ENCODE peak calls at places on chromosome 20, in six cellular contexts. One of them, this sample, is unnamed.

GRCh38 chr20:8389381-8390368 is 257.6 kb downstream of the PLCB1 start:
- DNase-seq in SK-N-SH: peak
- DNase-seq in PC-3: peak
- DNase-seq in neural progenitor cell: peak
- DNase-seq in HCT116: peak
- DNase-seq in MM.1S: peak
- DNase-seq in this sample: peak

GRCh38 chr20:47356220-47356525 is 326 bp downstream of the ZMYND8 start:
- DNase-seq in SK-N-SH: no peak
- DNase-seq in PC-3: no peak
- DNase-seq in neural progenitor cell: no peak
- DNase-seq in HCT116: no peak
- DNase-seq in MM.1S: no peak
- DNase-seq in this sample: no peak

GRCh38 chr20:32519367-32519730 is 65.8 kb downstream of the NOL4L start:
- DNase-seq in SK-N-SH: no peak
- DNase-seq in PC-3: no peak
- DNase-seq in neural progenitor cell: no peak
- DNase-seq in HCT116: no peak
- DNase-seq in MM.1S: no peak
- DNase-seq in this sample: no peak

GRCh38 chr20:55173601-55174000 is 698.2 kb downstream of the DOK5 start:
- DNase-seq in SK-N-SH: no peak
- DNase-seq in PC-3: no peak
- DNase-seq in neural progenitor cell: no peak
- DNase-seq in HCT116: no peak
- DNase-seq in MM.1S: no peak
- DNase-seq in this sample: no peak

GRCh38 chr20:11098888-11099287 is 425.1 kb upstream of the JAG1 start:
- DNase-seq in SK-N-SH: no peak
- DNase-seq in PC-3: peak
- DNase-seq in neural progenitor cell: peak
- DNase-seq in HCT116: peak
- DNase-seq in MM.1S: no peak
- DNase-seq in this sample: no peak

GRCh38 chr20:47204008-47204745 is 152.3 kb downstream of the ZMYND8 start:
- DNase-seq in SK-N-SH: no peak
- DNase-seq in PC-3: peak
- DNase-seq in neural progenitor cell: no peak
- DNase-seq in HCT116: peak
- DNase-seq in MM.1S: no peak
- DNase-seq in this sample: peak

GRCh38 chr20:51004305-51004727 is 18.6 kb downstream of the KCNG1 start:
- DNase-seq in SK-N-SH: no peak
- DNase-seq in PC-3: no peak
- DNase-seq in neural progenitor cell: no peak
- DNase-seq in HCT116: no peak
- DNase-seq in MM.1S: no peak
- DNase-seq in this sample: no peak

GRCh38 chr20:2631228-2631627 is 21.2 kb upstream of the NOP56 start:
- DNase-seq in SK-N-SH: no peak
- DNase-seq in PC-3: peak
- DNase-seq in neural progenitor cell: no peak
- DNase-seq in HCT116: no peak
- DNase-seq in MM.1S: no peak
- DNase-seq in this sample: peak

GRCh38 chr20:1941226-1941625 is 46.0 kb downstream of the SIRPA start:
- DNase-seq in SK-N-SH: no peak
- DNase-seq in PC-3: no peak
- DNase-seq in neural progenitor cell: no peak
- DNase-seq in HCT116: no peak
- DNase-seq in MM.1S: no peak
- DNase-seq in this sample: peak

DNA sequence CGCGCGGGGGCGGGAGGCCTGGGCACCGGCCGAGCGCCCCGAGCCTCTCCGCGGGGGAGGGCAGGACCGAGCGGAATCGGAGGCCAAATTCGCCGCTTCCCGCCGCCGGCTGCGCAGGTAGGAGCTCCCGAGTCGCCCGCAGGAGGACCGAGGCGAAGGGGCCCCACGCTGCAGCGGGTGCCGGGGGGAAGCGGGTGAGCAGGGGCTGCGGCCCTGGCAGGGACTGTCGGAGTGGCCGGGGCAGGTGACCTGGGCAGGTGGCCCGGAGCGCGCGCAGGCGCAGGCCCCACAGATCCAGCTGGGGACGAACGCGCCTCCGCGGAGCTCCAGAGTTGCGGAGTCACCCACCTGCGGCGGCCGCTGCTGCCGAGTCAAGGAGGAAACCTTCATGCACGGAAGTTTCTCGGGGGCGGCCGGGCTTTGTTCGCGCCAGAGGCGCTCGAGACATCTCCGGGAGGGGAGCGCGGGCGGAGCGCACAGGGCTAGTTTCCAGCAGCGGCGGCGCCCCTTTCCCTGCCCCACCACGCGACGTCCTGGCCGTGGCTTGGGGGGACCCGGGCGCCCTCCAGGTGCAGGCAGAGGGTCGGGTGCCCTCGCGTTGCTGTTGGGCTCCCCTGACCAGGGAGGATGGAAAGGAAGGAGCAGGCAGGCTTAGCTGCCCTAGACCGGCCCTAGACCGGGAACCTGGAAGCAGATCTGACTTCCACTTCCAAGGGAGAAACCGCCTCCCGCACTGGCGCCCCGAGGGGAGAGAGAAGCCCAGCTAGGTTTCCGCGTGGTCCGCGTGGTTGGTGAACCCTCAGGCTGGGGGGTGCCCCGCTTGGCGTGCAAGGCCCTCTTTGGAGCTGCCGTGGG is 590 bp downstream of the SLCO4A1 start:
- DNase-seq in SK-N-SH: peak
- DNase-seq in PC-3: peak
- DNase-seq in neural progenitor cell: peak
- DNase-seq in HCT116: no peak
- DNase-seq in MM.1S: peak
- DNase-seq in this sample: peak
- TF ChIP-seq EZH2phosphoT487 in SK-N-SH: no peak
- TF ChIP-seq EZH2phosphoT487 in PC-3: no peak
- TF ChIP-seq EZH2phosphoT487 in neural progenitor cell: peak
- TF ChIP-seq EZH2phosphoT487 in HCT116: no peak
- TF ChIP-seq EZH2phosphoT487 in MM.1S: no peak
- TF ChIP-seq EZH2phosphoT487 in this sample: no peak

DNA sequence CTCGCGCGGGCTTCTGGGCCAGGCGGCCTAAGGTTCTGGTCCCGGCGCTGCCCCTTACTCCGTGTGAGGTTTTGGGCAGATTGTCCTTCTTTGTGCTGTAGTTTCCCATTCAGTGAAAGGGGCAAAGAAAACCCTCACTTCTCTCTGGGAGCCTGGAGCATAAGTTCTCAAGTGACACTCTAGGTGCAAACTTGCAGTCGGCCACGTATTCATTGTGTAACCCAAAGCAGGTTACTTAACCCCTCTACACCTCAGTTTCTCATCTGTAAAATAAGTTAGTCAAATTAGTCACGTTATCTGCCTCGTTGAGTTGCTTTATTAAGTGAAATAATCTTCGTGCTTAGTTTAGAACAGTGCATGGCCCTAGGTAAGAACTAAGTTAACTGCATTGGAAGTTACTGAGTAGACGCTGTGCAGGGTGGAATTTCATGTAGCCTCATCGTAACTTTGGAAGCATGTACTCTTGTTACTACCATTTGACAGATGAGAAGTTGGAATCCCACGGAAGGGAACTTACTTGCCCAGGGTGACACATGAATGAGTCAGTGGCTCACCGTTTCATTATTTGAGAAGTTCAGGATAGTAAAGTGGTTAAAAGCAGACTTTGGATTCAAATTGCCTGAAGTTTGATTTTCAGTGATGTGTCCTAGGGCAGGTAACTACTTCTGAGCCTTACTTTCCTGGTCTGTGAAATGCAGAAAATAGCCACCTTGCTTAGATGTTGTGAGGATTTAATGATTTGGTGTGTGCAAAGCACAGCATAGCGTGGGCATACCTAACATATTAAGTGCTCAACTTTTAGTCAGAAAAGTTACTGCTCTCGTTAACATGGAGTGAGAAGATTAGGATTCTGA is 550 bp upstream of the MROH8 start:
- DNase-seq in SK-N-SH: no peak
- DNase-seq in PC-3: peak
- DNase-seq in neural progenitor cell: no peak
- DNase-seq in HCT116: no peak
- DNase-seq in MM.1S: no peak
- DNase-seq in this sample: peak
- H3K9ac ChIP-seq in SK-N-SH: peak
- H3K9ac ChIP-seq in PC-3: peak
- H3K9ac ChIP-seq in neural progenitor cell: peak
- H3K9ac ChIP-seq in HCT116: peak
- H3K9ac ChIP-seq in MM.1S: peak
- H3K9ac ChIP-seq in this sample: peak

GRCh38 chr20:36465109-36466080 is 75.9 kb upstream of the MYL9 start:
- DNase-seq in SK-N-SH: no peak
- DNase-seq in PC-3: peak
- DNase-seq in neural progenitor cell: peak
- DNase-seq in HCT116: peak
- DNase-seq in MM.1S: peak
- DNase-seq in this sample: peak
- H3K4me2 ChIP-seq in SK-N-SH: peak
- H3K4me2 ChIP-seq in PC-3: peak
- H3K4me2 ChIP-seq in neural progenitor cell: peak
- H3K4me2 ChIP-seq in HCT116: peak
- H3K4me2 ChIP-seq in MM.1S: peak
- H3K4me2 ChIP-seq in this sample: peak

DNA sequence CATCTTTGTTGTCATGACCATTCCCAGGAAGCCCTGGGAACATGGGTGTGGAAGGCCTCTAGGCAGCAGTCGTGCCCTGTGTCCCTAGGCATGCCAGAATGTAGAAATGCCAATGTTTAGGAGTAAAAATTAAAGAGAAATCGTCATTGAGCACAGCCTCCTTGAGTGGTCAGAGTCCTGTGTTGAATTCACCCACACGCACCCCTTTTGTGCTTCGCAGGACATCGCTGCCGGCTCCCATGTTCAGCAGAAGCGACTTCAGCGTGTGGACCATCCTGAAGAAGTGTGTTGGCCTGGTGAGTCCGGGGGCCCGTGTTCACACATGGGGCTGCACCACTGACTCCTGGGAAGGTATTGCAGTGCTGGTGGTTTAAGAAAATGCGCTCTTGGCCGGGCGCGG is 25.1 kb downstream of the OSBPL2 start:
- DNase-seq in SK-N-SH: no peak
- DNase-seq in PC-3: no peak
- DNase-seq in neural progenitor cell: no peak
- DNase-seq in HCT116: no peak
- DNase-seq in MM.1S: no peak
- DNase-seq in this sample: no peak
- TF ChIP-seq EZH2phosphoT487 in SK-N-SH: no peak
- TF ChIP-seq EZH2phosphoT487 in PC-3: no peak
- TF ChIP-seq EZH2phosphoT487 in neural progenitor cell: no peak
- TF ChIP-seq EZH2phosphoT487 in HCT116: no peak
- TF ChIP-seq EZH2phosphoT487 in MM.1S: no peak
- TF ChIP-seq EZH2phosphoT487 in this sample: no peak

GRCh38 chr20:56733967-56734366 is 104.9 kb downstream of the TFAP2C start:
- DNase-seq in SK-N-SH: no peak
- DNase-seq in PC-3: no peak
- DNase-seq in neural progenitor cell: no peak
- DNase-seq in HCT116: no peak
- DNase-seq in MM.1S: no peak
- DNase-seq in this sample: no peak

GRCh38 chr20:56736285-56736857 is 107.3 kb downstream of the TFAP2C start:
- DNase-seq in SK-N-SH: no peak
- DNase-seq in PC-3: no peak
- DNase-seq in neural progenitor cell: peak
- DNase-seq in HCT116: no peak
- DNase-seq in MM.1S: no peak
- DNase-seq in this sample: no peak

GRCh38 chr20:56731496-56731895 is 102.4 kb downstream of the TFAP2C start:
- DNase-seq in SK-N-SH: no peak
- DNase-seq in PC-3: no peak
- DNase-seq in neural progenitor cell: no peak
- DNase-seq in HCT116: no peak
- DNase-seq in MM.1S: no peak
- DNase-seq in this sample: no peak

GRCh38 chr20:56731041-56731440 is 101.9 kb downstream of the TFAP2C start:
- DNase-seq in SK-N-SH: no peak
- DNase-seq in PC-3: no peak
- DNase-seq in neural progenitor cell: no peak
- DNase-seq in HCT116: no peak
- DNase-seq in MM.1S: no peak
- DNase-seq in this sample: no peak

DNA sequence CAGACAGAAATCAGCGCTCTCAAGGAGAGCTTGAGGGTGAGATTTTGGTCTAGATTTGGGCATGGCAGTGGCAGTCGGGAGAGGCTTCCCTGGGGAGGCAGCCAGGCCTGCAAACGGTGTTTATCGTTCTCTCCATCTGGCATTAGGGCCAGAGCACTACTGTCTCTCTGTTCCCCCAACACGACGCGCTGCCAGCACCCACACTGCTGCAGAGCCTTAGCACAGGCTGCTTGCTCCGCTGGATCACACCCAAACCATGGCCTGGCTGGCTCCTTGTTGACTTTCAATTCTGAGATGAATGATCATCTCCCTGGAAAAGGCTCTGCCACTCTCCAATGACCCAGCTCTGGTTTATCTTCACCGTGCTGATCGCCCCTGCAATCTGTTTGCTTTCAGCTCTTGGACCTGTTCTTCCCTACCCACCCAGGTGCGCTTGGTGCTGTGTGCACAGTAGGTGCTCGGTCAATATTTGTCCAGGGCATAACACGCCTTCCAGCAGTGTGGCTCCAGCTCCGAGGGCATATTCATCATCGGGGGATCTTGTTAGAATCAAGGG is 106.1 kb downstream of the TFAP2C start:
- DNase-seq in SK-N-SH: no peak
- DNase-seq in PC-3: no peak
- DNase-seq in neural progenitor cell: no peak
- DNase-seq in HCT116: no peak
- DNase-seq in MM.1S: no peak
- DNase-seq in this sample: no peak
- H3K9ac ChIP-seq in SK-N-SH: no peak
- H3K9ac ChIP-seq in PC-3: no peak
- H3K9ac ChIP-seq in neural progenitor cell: no peak
- H3K9ac ChIP-seq in HCT116: no peak
- H3K9ac ChIP-seq in MM.1S: no peak
- H3K9ac ChIP-seq in this sample: no peak

GRCh38 chr20:58543274-58543673 is 28.1 kb upstream of the APCDD1L start:
- DNase-seq in SK-N-SH: no peak
- DNase-seq in PC-3: no peak
- DNase-seq in neural progenitor cell: no peak
- DNase-seq in HCT116: no peak
- DNase-seq in MM.1S: no peak
- DNase-seq in this sample: peak
- H3K4me2 ChIP-seq in SK-N-SH: no peak
- H3K4me2 ChIP-seq in PC-3: no peak
- H3K4me2 ChIP-seq in neural progenitor cell: no peak
- H3K4me2 ChIP-seq in HCT116: peak
- H3K4me2 ChIP-seq in MM.1S: no peak
- H3K4me2 ChIP-seq in this sample: peak

DNA sequence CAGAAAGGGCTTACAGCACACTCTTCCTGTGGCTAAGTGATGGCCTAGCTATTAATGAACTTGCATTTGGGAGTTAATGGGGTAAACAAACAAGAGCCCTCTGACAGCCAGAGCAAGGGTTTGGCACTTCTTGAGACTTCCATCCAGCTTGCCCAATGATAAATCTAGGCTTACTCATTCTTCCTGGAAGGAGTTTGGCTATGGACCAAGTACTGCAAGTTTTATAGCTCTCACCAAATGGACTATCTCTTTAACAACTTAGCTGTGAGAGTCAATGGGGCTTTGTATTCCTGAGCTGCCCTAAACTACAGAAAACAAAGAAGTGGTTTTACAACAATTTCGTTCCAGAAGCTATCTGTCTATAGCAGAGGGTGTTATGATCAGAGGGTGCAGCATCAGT is 16.7 kb upstream of the PI3 start:
- DNase-seq in SK-N-SH: no peak
- DNase-seq in PC-3: peak
- DNase-seq in neural progenitor cell: no peak
- DNase-seq in HCT116: peak
- DNase-seq in MM.1S: no peak
- DNase-seq in this sample: peak
- TF ChIP-seq EZH2phosphoT487 in SK-N-SH: no peak
- TF ChIP-seq EZH2phosphoT487 in PC-3: no peak
- TF ChIP-seq EZH2phosphoT487 in neural progenitor cell: no peak
- TF ChIP-seq EZH2phosphoT487 in HCT116: no peak
- TF ChIP-seq EZH2phosphoT487 in MM.1S: no peak
- TF ChIP-seq EZH2phosphoT487 in this sample: no peak